ENCODE peak calls at places on chromosomes 3 and 15, in ten cellular contexts. E is Karpas-422; D is cardiac muscle cell; T is CD8-positive, alpha-beta memory T cell; Z is mucosa of descending colon; R is left ventricle myocardium inferior; G is lower lobe of right lung; Y is K562; F is heart right ventricle; U is AG09309. N is an unnamed sample.

GRCh38 chr3:185586644-185586964 is 509 bp downstream of the SENP2 start:
- DNase-seq in Z (no peak), Y (no peak), R (no peak), T (no peak), G (no peak), D (no peak), F (no peak), E (no peak), U (no peak), N (no peak)

GRCh38 chr3:138195491-138195890 is 8.4 kb downstream of the ARMC8 start:
- DNase-seq in R (no peak), G (no peak), T (no peak), U (no peak), Z (no peak), E (no peak), Y (no peak), D (no peak), F (no peak), N (no peak)

GRCh38 chr15:70088887-70089691 is 8.6 kb downstream of the TLE3 start:
- DNase-seq in E (no peak), Z (no peak), T (no peak), F (no peak), R (peak; percentile 55), G (no peak), D (peak; percentile 59), U (no peak), Y (no peak), N (peak; percentile 34)

GRCh38 chr3:32226875-32227500 is 11.5 kb upstream of the CMTM8 start:
- DNase-seq in Z (no peak), U (peak; percentile 43), R (no peak), E (no peak), Y (no peak), D (peak; percentile 46), G (no peak), T (no peak), F (no peak), N (no peak)

GRCh38 chr3:165254812-165255211 is 58.6 kb upstream of the SLITRK3 start:
- DNase-seq in Y (no peak), E (peak; percentile 47), G (no peak), F (no peak), U (no peak), D (peak; percentile 54), R (no peak), Z (no peak), T (no peak), N (peak; percentile 51)

GRCh38 chr15:43749690-43750345 is 3.6 kb downstream of the PDIA3 start:
- DNase-seq in F (no peak), T (peak; percentile 78), Y (no peak), Z (peak; percentile 60), U (no peak), D (peak; percentile 10), E (peak; percentile 95), R (no peak), G (peak; percentile 51), N (no peak)

GRCh38 chr3:33908209-33908851 is 109.9 kb downstream of the PDCD6IP start:
- DNase-seq in T (no peak), Z (no peak), R (no peak), G (no peak), D (no peak), Y (no peak), E (no peak), F (no peak), U (no peak), N (no peak)

GRCh38 chr3:34065901-34066300 is 267.5 kb downstream of the PDCD6IP start:
- DNase-seq in T (no peak), Y (no peak), G (no peak), D (no peak), F (no peak), E (no peak), R (no peak), Z (no peak), U (no peak), N (no peak)

GRCh38 chr15:94480289-94480834 is 249.0 kb downstream of the MCTP2 start:
- DNase-seq in T (no peak), G (no peak), R (no peak), U (no peak), Z (no peak), E (no peak), D (no peak), F (no peak), Y (no peak), N (peak; percentile 6)

GRCh38 chr3:14989943-14990753 is 42.8 kb downstream of the NR2C2 start:
- DNase-seq in D (peak; percentile 39), F (peak; percentile 46), Z (no peak), E (no peak), Y (no peak), R (peak; percentile 25), T (no peak), U (no peak), G (no peak), N (peak; percentile 19)

GRCh38 chr15:34725565-34725964 is 29.2 kb downstream of the GJD2 start:
- DNase-seq in F (no peak), Y (no peak), U (no peak), T (no peak), R (no peak), D (no peak), E (no peak), G (no peak), Z (no peak), N (no peak)

GRCh38 chr15:49134683-49135341 is 20.6 kb downstream of the COPS2 start:
- DNase-seq in T (no peak), E (no peak), F (no peak), D (peak; percentile 69), Z (no peak), R (no peak), G (no peak), U (peak; percentile 16), Y (no peak), N (no peak)

GRCh38 chr15:49131403-49131802 is 24.0 kb downstream of the COPS2 start:
- DNase-seq in F (no peak), Z (no peak), U (no peak), G (no peak), D (no peak), R (no peak), T (no peak), E (no peak), Y (no peak), N (no peak)

GRCh38 chr15:49137861-49138260 is 17.5 kb downstream of the COPS2 start:
- DNase-seq in U (peak; percentile 20), F (no peak), Z (no peak), D (no peak), T (no peak), Y (no peak), G (no peak), R (no peak), E (no peak), N (no peak)

GRCh38 chr15:49135893-49136292 is 19.5 kb downstream of the COPS2 start:
- DNase-seq in Z (no peak), R (no peak), D (peak; percentile 73), U (peak; percentile 59), G (no peak), T (no peak), F (no peak), Y (no peak), E (no peak), N (no peak)

GRCh38 chr15:49135342-49135857 is 20.0 kb downstream of the COPS2 start:
- DNase-seq in D (no peak), E (no peak), F (no peak), R (no peak), U (no peak), T (no peak), Y (no peak), Z (no peak), G (no peak), N (no peak)
- H3K4me3 ChIP-seq in D (no peak overlapping the region), E (no peak overlapping the region), F (no peak overlapping the region), R (no peak overlapping the region), U (no peak overlapping the region), T (no peak overlapping the region), Y (no peak overlapping the region), Z (no peak overlapping the region), G (no peak overlapping the region), N (no peak overlapping the region)

GRCh38 chr3:7506606-7507180 is 645.8 kb downstream of the GRM7 start:
- DNase-seq in E (no peak), U (no peak), G (no peak), Y (no peak), T (no peak), R (no peak), D (no peak), Z (no peak), F (no peak), N (no peak)
- H3K4me3 ChIP-seq in E (no peak overlapping the region), U (no peak overlapping the region), G (no peak overlapping the region), Y (no peak overlapping the region), T (no peak overlapping the region), R (no peak overlapping the region), D (no peak overlapping the region), Z (no peak overlapping the region), F (no peak overlapping the region), N (no peak overlapping the region)

GRCh38 chr3:133942761-133943535 is 47.3 kb upstream of the RAB6B start:
- DNase-seq in U (no peak), Y (no peak), F (no peak), Z (no peak), R (no peak), E (no peak), T (no peak), D (no peak), G (no peak), N (no peak)

GRCh38 chr3:133943639-133944131 is 48.0 kb upstream of the RAB6B start:
- DNase-seq in Y (peak; percentile 74), T (no peak), D (peak; percentile 95), Z (no peak), G (no peak), F (no peak), E (no peak), R (no peak), U (peak; percentile 83), N (peak; percentile 75)

GRCh38 chr3:133945696-133946095 is 50.0 kb upstream of the RAB6B start:
- DNase-seq in Y (no peak), Z (no peak), E (no peak), U (no peak), R (no peak), D (peak; percentile 42), G (no peak), T (no peak), F (no peak), N (no peak)

GRCh38 chr3:133944641-133945441 is 49.2 kb upstream of the RAB6B start:
- DNase-seq in G (no peak), Y (no peak), F (no peak), U (no peak), R (peak; percentile 25), T (no peak), E (no peak), Z (no peak), D (peak; percentile 95), N (peak; percentile 21)

DNA sequence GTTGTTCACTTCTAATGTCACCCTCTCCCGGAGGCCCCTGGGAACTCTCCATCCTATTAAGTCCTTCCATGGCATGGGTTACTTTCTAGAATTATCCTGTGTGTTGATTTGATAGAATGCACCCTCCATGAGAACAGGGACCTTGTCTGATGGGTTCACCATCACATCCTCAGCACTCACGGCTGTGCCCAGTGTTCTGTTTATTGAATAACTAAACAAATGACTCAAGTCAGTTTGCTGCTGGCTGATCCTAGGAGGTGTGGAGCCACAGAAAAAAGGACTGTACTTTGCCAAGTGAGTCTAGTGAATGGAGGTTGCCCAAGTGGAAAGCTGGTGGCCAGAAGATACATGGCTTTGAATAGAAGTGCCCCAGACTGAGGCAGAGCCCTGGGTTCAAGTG is 48.5 kb upstream of the RAB6B start:
- DNase-seq in Y (no peak), Z (no peak), E (no peak), D (no peak), T (no peak), U (no peak), G (no peak), R (no peak), F (no peak), N (no peak)
- H3K4me3 ChIP-seq in Y (no peak overlapping the region), Z (no peak overlapping the region), E (no peak overlapping the region), D (no peak overlapping the region), T (no peak overlapping the region), U (no peak overlapping the region), G (no peak overlapping the region), R (no peak overlapping the region), F (no peak overlapping the region), N (no peak overlapping the region)

GRCh38 chr3:64016941-64017620 is 6.2 kb downstream of the PSMD6 start:
- DNase-seq in Y (no peak), F (no peak), T (no peak), D (no peak), R (no peak), Z (no peak), E (no peak), G (no peak), U (no peak), N (no peak)
- H3K4me3 ChIP-seq in Y (no peak overlapping the region), F (no peak overlapping the region), T (no peak overlapping the region), D (no peak overlapping the region), R (no peak overlapping the region), Z (no peak overlapping the region), E (no peak overlapping the region), G (no peak overlapping the region), U (no peak overlapping the region), N (no peak overlapping the region)

N was measured in hepatocyte.